ENCODE peak calls at places on chromosome 17, in nine cellular contexts. R is activated CD4-positive, alpha-beta memory T cell treated with anti-CD3 and anti-CD28 coated beads, Interleukin-2, amount 10 ng/mL, durations not matched to agents 7 days and 5 days; M is left ventricle myocardium inferior; D is nephron progenitor cell; K is T-helper 9 cell; Q is lung; G is adipocyte; E is cerebellar nuclear complex; O is AG08395. W is an unnamed sample.

GRCh38 chr17:27457405-27457730 is 1.1 kb downstream of the KSR1 start:
- DNase-seq in K (no peak), M (no peak), E (no peak), R (no peak), O (no peak), G (no peak), D (no peak), Q (no peak), W (no peak)

GRCh38 chr17:7748098-7748775 is 30.7 kb downstream of the DNAH2 start:
- DNase-seq in G (peak; percentile 29), M (no peak), O (no peak), Q (no peak), K (no peak), E (no peak), R (no peak), D (no peak), W (no peak)

GRCh38 chr17:75679706-75680201 is 12.6 kb downstream of the SAP30BP start:
- DNase-seq in E (no peak), G (peak; percentile 51), K (no peak), Q (peak; percentile 56), R (no peak), M (no peak), D (no peak), O (no peak), W (no peak)

GRCh38 chr17:69506489-69506888 is 92.0 kb downstream of the MAP2K6 start:
- DNase-seq in Q (no peak), M (no peak), R (no peak), K (no peak), D (no peak), O (no peak), E (no peak), G (no peak), W (no peak)

GRCh38 chr17:69734656-69735055 is 320.2 kb downstream of the MAP2K6 start:
- DNase-seq in R (no peak), O (no peak), D (no peak), G (no peak), K (no peak), E (no peak), M (no peak), Q (no peak), W (no peak)

GRCh38 chr17:43338886-43339516 is 59.8 kb upstream of the ARL4D start:
- DNase-seq in O (peak; percentile 7), M (peak; percentile 71), D (peak; percentile 73), K (peak; percentile 36), Q (peak; percentile 73), R (peak; percentile 63), G (peak; percentile 82), E (peak; percentile 35), W (peak; percentile 79)

GRCh38 chr17:64662774-64663367 is 764 bp upstream of the SMURF2 start:
- DNase-seq in G (no peak), K (no peak), D (no peak), E (no peak), R (no peak), O (no peak), M (no peak), Q (no peak), W (no peak)

GRCh38 chr17:77279448-77280303 is 138.9 kb downstream of the SEC14L1 start:
- DNase-seq in K (no peak), R (no peak), M (no peak), D (no peak), Q (peak; percentile 62), O (peak; percentile 33), E (no peak), G (peak; percentile 45), W (no peak)

GRCh38 chr17:2710804-2711607 is 558 bp downstream of the CLUH start:
- DNase-seq in G (peak; percentile 50), Q (peak; percentile 48), M (no peak), R (peak; percentile 42), O (no peak), K (no peak), D (peak; percentile 54), E (no peak), W (peak; percentile 82)

GRCh38 chr17:75031972-75032895 is 14.5 kb downstream of the ATP5PD start:
- DNase-seq in E (peak; percentile 76), K (peak; percentile 54), R (peak; percentile 66), D (peak; percentile 27), O (peak; percentile 92), M (peak; percentile 63), G (peak; percentile 89), Q (peak; percentile 69), W (peak; percentile 60)

GRCh38 chr17:36752096-36752888 is 150.9 kb downstream of the MRM1 start:
- DNase-seq in K (no peak), G (no peak), Q (no peak), M (no peak), O (no peak), E (no peak), R (no peak), D (no peak), W (no peak)

GRCh38 chr17:65811043-65811442 is 249.6 kb upstream of the AXIN2 start:
- DNase-seq in E (no peak), D (no peak), G (no peak), O (no peak), R (no peak), M (no peak), Q (no peak), K (no peak), W (no peak)

GRCh38 chr17:43003542-43004172 is 2.9 kb upstream of the IFI35 start:
- DNase-seq in Q (no peak), O (no peak), M (no peak), G (no peak), R (no peak), E (no peak), D (no peak), K (no peak), W (peak; percentile 44)

GRCh38 chr17:2101448-2102257 is 46.8 kb downstream of the HIC1 start:
- DNase-seq in M (peak; percentile 31), R (peak; percentile 49), D (no peak), E (no peak), K (peak; percentile 14), G (no peak), O (no peak), Q (peak; percentile 87), W (peak; percentile 69)

GRCh38 chr17:2903193-2903974 is 107.1 kb downstream of the RAP1GAP2 start:
- DNase-seq in O (no peak), M (no peak), D (no peak), Q (no peak), K (no peak), E (no peak), G (no peak), R (no peak), W (peak; percentile 94)

GRCh38 chr17:66214893-66215528 is 14.2 kb downstream of the APOH start:
- DNase-seq in R (no peak), Q (no peak), G (no peak), E (no peak), K (no peak), D (no peak), M (no peak), O (no peak), W (no peak)

GRCh38 chr17:40314557-40314953 is 5.6 kb downstream of the RARA start:
- DNase-seq in D (no peak), E (no peak), O (peak; percentile 88), K (peak; percentile 82), M (peak; percentile 83), Q (peak; percentile 94), G (peak; percentile 83), R (peak; percentile 85), W (peak; percentile 99)

GRCh38 chr17:6496636-6497441 is 52.6 kb downstream of the PIMREG start:
- DNase-seq in Q (no peak), R (no peak), O (no peak), K (no peak), E (no peak), M (no peak), G (no peak), D (no peak), W (no peak)

GRCh38 chr17:17231621-17232302 is 5.2 kb downstream of the FLCN start:
- DNase-seq in M (no peak), G (no peak), Q (no peak), E (no peak), D (no peak), K (no peak), R (no peak), O (no peak), W (no peak)

GRCh38 chr17:70271672-70272071 is 102.3 kb downstream of the KCNJ2 start:
- DNase-seq in G (no peak), D (no peak), O (no peak), K (no peak), R (no peak), E (no peak), Q (no peak), M (no peak), W (no peak)

GRCh38 chr17:82399030-82399429 is 19.1 kb upstream of the HEXD start:
- DNase-seq in Q (no peak), R (no peak), D (no peak), O (peak; percentile 89), G (peak; percentile 89), M (peak; percentile 55), K (no peak), E (no peak), W (no peak)